ENCODE peak calls at places on chromosome 17, in four cellular contexts. One of them, this sample, is unnamed.

GRCh38 chr17:28290703-28291102 is 28.3 kb upstream of the TMEM97 start:
- DNase-seq in GM12878: no peak
- DNase-seq in NT2/D1: no peak
- DNase-seq in H1: no peak
- DNase-seq in this sample: no peak

GRCh38 chr17:28925912-28926365 is 23.1 kb upstream of the DHRS13 start:
- DNase-seq in GM12878: peak; percentile 47
- DNase-seq in NT2/D1: no peak
- DNase-seq in H1: no peak
- DNase-seq in this sample: no peak

GRCh38 chr17:18129041-18129502 is 20.5 kb downstream of the MYO15A start:
- DNase-seq in GM12878: no peak
- DNase-seq in NT2/D1: no peak
- DNase-seq in H1: no peak
- DNase-seq in this sample: no peak

GRCh38 chr17:71938340-71939010 is 182.3 kb upstream of the SOX9 start:
- DNase-seq in GM12878: no peak
- DNase-seq in NT2/D1: no peak
- DNase-seq in H1: no peak
- DNase-seq in this sample: no peak

GRCh38 chr17:82678265-82678891 is 20.1 kb downstream of the RAB40B start:
- DNase-seq in GM12878: no peak
- DNase-seq in NT2/D1: no peak
- DNase-seq in H1: no peak
- DNase-seq in this sample: no peak

GRCh38 chr17:34816806-34817205 is 144.5 kb downstream of the CCT6B start:
- DNase-seq in GM12878: no peak
- DNase-seq in NT2/D1: peak; percentile 40
- DNase-seq in H1: no peak
- DNase-seq in this sample: no peak

GRCh38 chr17:60631119-60631518 is 31.1 kb downstream of the PPM1D start:
- DNase-seq in GM12878: no peak
- DNase-seq in NT2/D1: no peak
- DNase-seq in H1: no peak
- DNase-seq in this sample: no peak

GRCh38 chr17:42519546-42520444 is 16.2 kb upstream of the NAGLU start:
- DNase-seq in GM12878: no peak
- DNase-seq in NT2/D1: peak; percentile 63
- DNase-seq in H1: peak; percentile 59
- DNase-seq in this sample: no peak

GRCh38 chr17:58531661-58532554 is 17.5 kb upstream of the MTMR4 start:
- DNase-seq in GM12878: no peak
- DNase-seq in NT2/D1: no peak
- DNase-seq in H1: peak; percentile 87
- DNase-seq in this sample: peak; percentile 78

GRCh38 chr17:64225410-64225809 is 37.6 kb downstream of the TEX2 start:
- DNase-seq in GM12878: no peak
- DNase-seq in NT2/D1: no peak
- DNase-seq in H1: no peak
- DNase-seq in this sample: no peak

GRCh38 chr17:74552037-74552436 is 6.1 kb upstream of the CD300C start:
- DNase-seq in GM12878: no peak
- DNase-seq in NT2/D1: no peak
- DNase-seq in H1: no peak
- DNase-seq in this sample: no peak

GRCh38 chr17:37131064-37131463 is 182.3 kb downstream of the AATF start:
- DNase-seq in GM12878: no peak
- DNase-seq in NT2/D1: no peak
- DNase-seq in H1: no peak
- DNase-seq in this sample: no peak

GRCh38 chr17:45236002-45236606 is 14.4 kb downstream of the FMNL1 start:
- DNase-seq in GM12878: no peak
- DNase-seq in NT2/D1: no peak
- DNase-seq in H1: no peak
- DNase-seq in this sample: no peak

GRCh38 chr17:9432121-9432866 is 143.3 kb downstream of the STX8 start:
- DNase-seq in GM12878: peak; percentile 67
- DNase-seq in NT2/D1: no peak
- DNase-seq in H1: no peak
- DNase-seq in this sample: no peak
- TF ChIP-seq SUZ12 in GM12878: no peak
- TF ChIP-seq SUZ12 in NT2/D1: no peak
- TF ChIP-seq SUZ12 in H1: no peak
- TF ChIP-seq SUZ12 in this sample: no peak

GRCh38 chr17:66406701-66407644 is 104.6 kb downstream of the PRKCA start:
- DNase-seq in GM12878: no peak
- DNase-seq in NT2/D1: no peak
- DNase-seq in H1: no peak
- DNase-seq in this sample: no peak
- TF ChIP-seq SUZ12 in GM12878: no peak
- TF ChIP-seq SUZ12 in NT2/D1: no peak
- TF ChIP-seq SUZ12 in H1: no peak
- TF ChIP-seq SUZ12 in this sample: no peak

GRCh38 chr17:81365148-81365600 is 30.1 kb upstream of the BAHCC1 start:
- DNase-seq in GM12878: no peak
- DNase-seq in NT2/D1: no peak
- DNase-seq in H1: peak; percentile 68
- DNase-seq in this sample: no peak
- TF ChIP-seq SUZ12 in GM12878: no peak
- TF ChIP-seq SUZ12 in NT2/D1: no peak
- TF ChIP-seq SUZ12 in H1: no peak
- TF ChIP-seq SUZ12 in this sample: no peak

GRCh38 chr17:20190605-20191004 is 181.4 kb downstream of the SPECC1 start:
- DNase-seq in GM12878: no peak
- DNase-seq in NT2/D1: no peak
- DNase-seq in H1: no peak
- DNase-seq in this sample: no peak

GRCh38 chr17:20189322-20189721 is 180.2 kb downstream of the SPECC1 start:
- DNase-seq in GM12878: no peak
- DNase-seq in NT2/D1: peak; percentile 6
- DNase-seq in H1: no peak
- DNase-seq in this sample: no peak

GRCh38 chr17:20189979-20190378 is 180.8 kb downstream of the SPECC1 start:
- DNase-seq in GM12878: no peak
- DNase-seq in NT2/D1: no peak
- DNase-seq in H1: no peak
- DNase-seq in this sample: no peak

GRCh38 chr17:20187049-20187448 is 177.9 kb downstream of the SPECC1 start:
- DNase-seq in GM12878: no peak
- DNase-seq in NT2/D1: no peak
- DNase-seq in H1: no peak
- DNase-seq in this sample: no peak

GRCh38 chr17:20191066-20191465 is 181.9 kb downstream of the SPECC1 start:
- DNase-seq in GM12878: no peak
- DNase-seq in NT2/D1: no peak
- DNase-seq in H1: no peak
- DNase-seq in this sample: no peak
- TF ChIP-seq SUZ12 in GM12878: no peak
- TF ChIP-seq SUZ12 in NT2/D1: no peak
- TF ChIP-seq SUZ12 in H1: no peak
- TF ChIP-seq SUZ12 in this sample: no peak

DNA sequence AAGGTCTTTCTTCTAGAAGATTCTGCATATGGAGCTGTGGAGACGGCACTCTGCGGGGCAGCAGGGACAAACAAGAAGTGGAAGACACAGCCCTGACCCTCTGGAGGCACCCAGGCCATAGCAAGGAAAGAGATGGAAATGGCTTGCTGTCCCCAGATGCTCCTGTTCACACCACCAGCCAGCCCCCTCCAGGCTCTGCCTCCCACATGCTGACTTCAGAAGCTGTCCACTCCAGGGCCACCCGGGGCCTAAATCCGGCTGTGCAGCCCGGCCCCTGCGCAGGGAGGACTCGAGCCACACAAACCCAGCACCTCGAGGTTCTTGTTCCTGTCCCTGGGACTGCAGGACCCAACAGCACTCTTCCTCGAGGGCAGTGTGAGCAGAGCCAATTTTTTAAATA is 16.6 kb downstream of the RBFOX3 start:
- DNase-seq in GM12878: no peak
- DNase-seq in NT2/D1: no peak
- DNase-seq in H1: no peak
- DNase-seq in this sample: no peak
- TF ChIP-seq SUZ12 in GM12878: no peak
- TF ChIP-seq SUZ12 in NT2/D1: no peak
- TF ChIP-seq SUZ12 in H1: no peak
- TF ChIP-seq SUZ12 in this sample: no peak

DNA sequence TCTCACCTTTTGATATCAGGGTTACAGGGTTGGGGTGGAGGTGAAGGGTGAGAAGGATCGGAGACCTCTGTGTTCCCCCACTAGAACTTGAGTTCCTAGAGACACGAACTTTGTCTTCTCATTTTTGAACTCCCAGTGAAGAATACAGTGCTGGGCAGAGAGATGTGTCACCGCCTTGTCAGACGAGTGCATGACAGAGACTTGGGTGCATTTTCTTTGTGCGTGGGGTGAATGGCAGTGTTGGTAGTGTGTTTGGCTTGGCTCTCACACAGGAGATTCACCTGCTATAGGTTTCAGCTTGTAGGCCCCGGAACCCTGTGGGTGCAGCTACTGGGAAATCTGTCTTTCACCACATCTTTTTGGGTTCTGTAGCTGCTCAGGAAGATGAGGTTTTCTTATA is 40.0 kb upstream of the CCR7 start:
- DNase-seq in GM12878: no peak
- DNase-seq in NT2/D1: no peak
- DNase-seq in H1: no peak
- DNase-seq in this sample: no peak
- TF ChIP-seq SUZ12 in GM12878: no peak
- TF ChIP-seq SUZ12 in NT2/D1: no peak
- TF ChIP-seq SUZ12 in H1: no peak
- TF ChIP-seq SUZ12 in this sample: no peak

GRCh38 chr17:73371846-73372245 is 60.0 kb upstream of the CDC42EP4 start:
- DNase-seq in GM12878: no peak
- DNase-seq in NT2/D1: no peak
- DNase-seq in H1: no peak
- DNase-seq in this sample: no peak

GRCh38 chr17:73376152-73376551 is 64.4 kb upstream of the CDC42EP4 start:
- DNase-seq in GM12878: no peak
- DNase-seq in NT2/D1: no peak
- DNase-seq in H1: no peak
- DNase-seq in this sample: no peak

GRCh38 chr17:73369126-73369525 is 57.3 kb upstream of the CDC42EP4 start:
- DNase-seq in GM12878: no peak
- DNase-seq in NT2/D1: no peak
- DNase-seq in H1: no peak
- DNase-seq in this sample: no peak

GRCh38 chr17:73368085-73368631 is 56.4 kb upstream of the CDC42EP4 start:
- DNase-seq in GM12878: no peak
- DNase-seq in NT2/D1: no peak
- DNase-seq in H1: no peak
- DNase-seq in this sample: no peak

DNA sequence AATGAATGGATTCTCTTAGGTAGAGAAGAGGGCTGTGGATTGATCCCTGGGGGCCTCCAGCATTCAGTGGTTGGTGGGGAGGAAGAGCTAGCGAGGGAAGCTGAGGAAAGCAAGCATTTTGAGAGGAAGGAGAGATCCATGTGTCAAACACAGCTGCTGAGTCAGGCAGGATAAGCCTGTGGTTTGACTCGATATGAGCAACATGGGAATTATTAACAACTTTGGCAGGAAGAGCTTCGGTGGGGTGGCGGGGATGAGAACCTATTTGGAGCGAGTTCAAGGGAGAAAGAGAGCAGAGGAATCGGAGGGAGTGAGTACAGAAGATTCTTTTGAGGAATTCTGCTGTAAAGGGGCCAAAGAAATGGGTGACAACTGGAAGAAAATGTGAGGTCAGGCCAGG is 59.5 kb upstream of the CDC42EP4 start:
- DNase-seq in GM12878: no peak
- DNase-seq in NT2/D1: no peak
- DNase-seq in H1: no peak
- DNase-seq in this sample: no peak
- TF ChIP-seq SUZ12 in GM12878: no peak
- TF ChIP-seq SUZ12 in NT2/D1: no peak
- TF ChIP-seq SUZ12 in H1: no peak
- TF ChIP-seq SUZ12 in this sample: no peak

DNA sequence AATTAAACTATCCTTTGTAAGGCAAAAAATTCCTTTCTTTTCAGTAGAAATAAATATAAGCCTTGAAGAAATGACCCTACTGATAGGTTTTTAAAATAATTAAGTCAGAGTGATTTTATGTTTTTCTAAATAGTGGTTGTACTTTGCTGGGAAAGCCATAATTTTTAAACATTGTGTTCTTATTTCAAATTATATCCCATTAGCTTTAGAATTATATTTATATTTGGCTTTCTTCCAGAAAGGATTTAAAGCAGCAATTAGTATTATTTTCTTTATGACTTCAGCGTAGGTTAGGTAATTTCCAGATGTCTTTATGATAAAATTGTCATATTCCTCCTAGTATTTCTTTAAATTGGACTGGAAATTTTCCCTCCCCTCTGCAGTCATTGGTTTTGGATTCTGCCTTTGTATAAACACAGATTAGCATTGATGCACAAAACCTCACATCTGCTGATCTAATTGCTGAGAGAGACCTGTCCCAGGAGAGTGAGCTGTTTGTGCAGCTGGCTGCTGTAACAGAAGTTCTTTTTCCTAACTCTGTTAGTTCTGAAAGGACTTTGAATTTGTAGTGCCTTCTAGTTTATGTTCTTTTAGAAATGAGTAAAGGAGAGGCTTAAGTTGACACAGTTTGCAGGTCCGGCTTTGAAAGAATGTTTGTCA is 45.3 kb upstream of the KPNB1 start:
- DNase-seq in GM12878: no peak
- DNase-seq in NT2/D1: no peak
- DNase-seq in H1: no peak
- DNase-seq in this sample: no peak
- TF ChIP-seq SUZ12 in GM12878: no peak
- TF ChIP-seq SUZ12 in NT2/D1: no peak
- TF ChIP-seq SUZ12 in H1: no peak
- TF ChIP-seq SUZ12 in this sample: no peak

This sample was measured in HEK293T.